ENCODE peak calls at places on chromosomes 3 and 15, in five cellular contexts. U is mesendoderm, M is astrocyte, Q is SK-N-SH, C is keratinocyte. L is an unnamed sample. For H3K36me3, the result is how much of the 10 kb centered on the place peaks cover.

GRCh38 chr3:172201136-172201989 is 162.0 kb downstream of the FNDC3B start:
- DNase-seq in M (peak), U (no peak), C (no peak), Q (peak), L (peak)

GRCh38 chr3:171028779-171029232 is 2.3 kb upstream of the SLC2A2 start:
- DNase-seq in M (peak), C (no peak), U (peak), Q (no peak), L (no peak)

GRCh38 chr3:195040773-195041520 is 230.0 kb downstream of the XXYLT1 start:
- DNase-seq in Q (no peak), C (no peak), M (no peak), U (peak), L (peak)

GRCh38 chr15:48868549-48868948 is 9.4 kb upstream of the EID1 start:
- DNase-seq in C (no peak), M (peak), Q (no peak), U (no peak), L (no peak)

GRCh38 chr15:101692799-101693198 is 31.5 kb downstream of the TARS3 start:
- DNase-seq in C (peak), Q (no peak), U (no peak), M (no peak), L (no peak)

GRCh38 chr3:136490646-136491405 is 240.7 kb downstream of the PCCB start:
- DNase-seq in Q (no peak), C (no peak), M (no peak), U (no peak), L (no peak)

GRCh38 chr15:59918994-59919951 is 84.8 kb upstream of the FOXB1 start:
- DNase-seq in Q (no peak), U (no peak), M (peak), C (peak), L (no peak)

GRCh38 chr15:75198560-75199346 is 2.9 kb upstream of the C15orf39 start:
- DNase-seq in U (peak), C (no peak), M (no peak), Q (no peak), L (no peak)

GRCh38 chr15:20351448-20351961 is 190.1 kb downstream of the GOLGA6L6 start:
- DNase-seq in M (no peak), C (no peak), Q (no peak), U (no peak), L (peak)

GRCh38 chr3:66405701-66406091 is 95.1 kb downstream of the LRIG1 start:
- DNase-seq in C (no peak), Q (no peak), M (peak), U (peak), L (no peak)

GRCh38 chr3:68945231-68945630 is 12.9 kb upstream of the TAFA4 start:
- DNase-seq in M (no peak), U (no peak), C (no peak), Q (no peak), L (no peak)

GRCh38 chr3:31116651-31117050 is 222.2 kb upstream of the GADL1 start:
- DNase-seq in U (no peak), M (peak), C (no peak), Q (no peak), L (no peak)

GRCh38 chr15:24848050-24848449 is 106.7 kb upstream of the SNRPN start:
- DNase-seq in U (peak), C (no peak), Q (peak), M (peak), L (no peak)

GRCh38 chr3:33658971-33659848 is 58.8 kb downstream of the CLASP2 start:
- DNase-seq in Q (peak), C (no peak), U (peak), M (peak), L (peak)

GRCh38 chr15:73972984-73973682 is 19.0 kb downstream of the STOML1 start:
- DNase-seq in U (peak), Q (peak), C (no peak), M (no peak), L (peak)

GRCh38 chr3:7800006-7800780 is 701.4 kb upstream of the LMCD1 start:
- DNase-seq in C (no peak), M (no peak), Q (peak), U (no peak), L (no peak)

GRCh38 chr15:79130535-79131130 is 40.1 kb upstream of the RASGRF1 start:
- DNase-seq in C (no peak), U (peak), M (no peak), Q (no peak), L (no peak)

GRCh38 chr15:77012868-77013267 is 17.9 kb downstream of the PSTPIP1 start:
- DNase-seq in M (no peak), C (no peak), Q (no peak), U (no peak), L (no peak)

GRCh38 chr3:25542571-25543039 is 114.5 kb downstream of the RARB start:
- DNase-seq in U (no peak), M (no peak), C (no peak), Q (no peak), L (no peak)

GRCh38 chr3:60803812-60804211 is 447.4 kb downstream of the FHIT start:
- DNase-seq in M (no peak), U (no peak), Q (no peak), C (no peak), L (no peak)

GRCh38 chr15:25391971-25392733 is 46.7 kb downstream of the UBE3A start:
- DNase-seq in M (peak), C (peak), Q (no peak), U (no peak), L (no peak)

GRCh38 chr3:180277036-180277435 is 240.3 kb upstream of the PEX5L start:
- DNase-seq in M (peak), U (no peak), Q (no peak), C (no peak), L (no peak)

GRCh38 chr3:38346584-38347410 is at the start of gene XYLB:
- DNase-seq in Q (peak), M (peak), C (no peak), U (peak), L (peak)

GRCh38 chr3:169825316-169825715 is 12.6 kb upstream of the LRRC34 start:
- DNase-seq in M (no peak), Q (no peak), C (no peak), U (no peak), L (no peak)

GRCh38 chr3:62919784-62920183 is 44.6 kb upstream of the CADPS start:
- DNase-seq in U (no peak), C (no peak), M (no peak), Q (no peak), L (no peak)

GRCh38 chr3:74001481-74001880 is 376.7 kb upstream of the PDZRN3 start:
- DNase-seq in Q (peak), M (no peak), C (no peak), U (no peak), L (no peak)

GRCh38 chr15:101458908-101459578 is 30.5 kb downstream of the PCSK6 start:
- DNase-seq in U (no peak), C (no peak), Q (no peak), M (no peak), L (peak)

GRCh38 chr3:109154989-109155388 is 18.5 kb downstream of the C3orf85 start:
- DNase-seq in Q (no peak), C (no peak), U (no peak), M (peak), L (no peak)

GRCh38 chr15:40593130-40593529 is 919 bp upstream of the KNL1 start:
- DNase-seq in M (no peak), Q (no peak), U (no peak), C (no peak), L (no peak)

GRCh38 chr15:68770206-68770605 is 50.5 kb downstream of the ANP32A start:
- DNase-seq in Q (no peak), M (no peak), C (no peak), U (no peak), L (no peak)

GRCh38 chr3:161221881-161222600 is 930 bp downstream of the NMD3 start:
- DNase-seq in U (peak), C (no peak), M (no peak), Q (peak), L (peak)

GRCh38 chr3:35659808-35660207 is 20.5 kb downstream of the ARPP21 start:
- DNase-seq in C (no peak), U (no peak), Q (no peak), M (no peak), L (no peak)
- H3K36me3 ChIP-seq in C (under half), U (under half), Q (under half), M (under half), L (under half)

DNA sequence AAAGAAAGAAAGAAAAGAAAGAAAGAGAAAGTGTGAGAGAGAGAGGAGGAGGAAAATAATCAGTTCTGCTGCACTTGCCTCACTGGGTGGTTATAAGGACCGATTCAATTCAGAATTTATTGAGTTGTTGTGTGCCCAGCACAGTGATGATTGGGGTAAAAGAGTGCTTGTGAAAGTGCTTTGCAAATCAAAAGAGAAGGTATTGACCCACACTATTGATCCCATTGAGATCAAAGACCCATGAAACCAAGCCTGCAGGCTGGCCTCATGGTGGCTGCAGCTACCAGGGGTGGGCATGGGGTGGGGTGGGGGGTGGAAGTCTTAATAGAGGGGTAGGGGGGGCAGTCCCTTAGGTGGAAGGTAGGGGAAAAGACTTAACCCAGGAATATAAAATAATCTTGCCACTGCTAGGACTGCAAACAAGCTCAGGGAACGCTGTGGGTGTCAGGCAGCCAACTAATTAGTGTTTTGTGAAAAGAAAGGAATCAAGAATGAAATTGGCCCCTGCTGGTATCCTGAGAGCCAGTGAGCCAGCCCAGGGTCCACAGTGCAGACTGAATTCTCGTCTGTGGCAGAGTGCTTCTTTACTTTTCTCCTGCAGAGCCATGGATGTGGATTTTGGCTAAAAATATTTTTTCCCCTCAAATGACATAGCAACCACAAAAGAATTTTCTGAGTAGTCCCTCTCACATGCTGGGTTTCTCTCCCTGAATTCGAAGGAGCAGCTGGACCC is 34.2 kb downstream of the CLEC3B start:
- DNase-seq in M (no peak), C (no peak), Q (no peak), U (no peak), L (no peak)
- H3K9ac ChIP-seq in M (peak), C (no peak), Q (no peak), U (no peak), L (no peak)

DNA sequence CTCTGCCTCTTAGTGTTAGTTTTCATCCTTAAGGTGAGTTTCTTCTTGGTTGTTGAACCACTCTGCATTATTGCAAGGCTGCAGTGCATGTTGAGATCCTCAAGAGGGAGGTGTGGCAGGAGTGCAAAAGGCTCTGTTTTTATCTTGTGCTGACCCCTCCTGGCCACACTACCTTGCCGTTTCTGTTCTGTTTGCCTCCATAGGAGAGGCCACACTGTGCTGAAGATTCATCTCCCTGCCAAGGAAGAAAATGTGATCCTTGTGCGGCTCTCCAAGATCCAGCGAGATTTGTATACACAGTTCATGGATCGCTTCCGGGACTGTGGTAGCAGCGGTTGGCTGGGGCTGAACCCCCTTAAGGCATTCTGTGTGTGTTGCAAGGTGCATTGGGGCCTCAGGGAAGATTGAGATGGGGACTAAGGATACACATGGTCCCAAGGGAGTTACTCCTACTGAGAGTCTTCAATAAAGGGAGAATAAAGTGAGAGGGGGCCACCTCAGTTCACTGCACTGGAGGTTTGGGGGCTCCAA is 33.0 kb upstream of the TEX264 start:
- DNase-seq in U (peak), M (peak), C (peak), Q (peak), L (no peak)
- H3K36me3 ChIP-seq in U (under half), M (half or more), C (under half), Q (half or more), L (half or more)

GRCh38 chr3:134372405-134373277 is 1.6 kb downstream of the AMOTL2 start:
- DNase-seq in M (no peak), Q (no peak), C (no peak), U (no peak), L (peak)
- H3K9ac ChIP-seq in M (peak), Q (peak), C (peak), U (peak), L (peak)

GRCh38 chr15:50997371-50998051 is 89.0 kb downstream of the AP4E1 start:
- DNase-seq in Q (no peak), M (no peak), C (no peak), U (no peak), L (no peak)

GRCh38 chr15:50996641-50997040 is 88.2 kb downstream of the AP4E1 start:
- DNase-seq in Q (no peak), M (peak), C (no peak), U (no peak), L (no peak)

DNA sequence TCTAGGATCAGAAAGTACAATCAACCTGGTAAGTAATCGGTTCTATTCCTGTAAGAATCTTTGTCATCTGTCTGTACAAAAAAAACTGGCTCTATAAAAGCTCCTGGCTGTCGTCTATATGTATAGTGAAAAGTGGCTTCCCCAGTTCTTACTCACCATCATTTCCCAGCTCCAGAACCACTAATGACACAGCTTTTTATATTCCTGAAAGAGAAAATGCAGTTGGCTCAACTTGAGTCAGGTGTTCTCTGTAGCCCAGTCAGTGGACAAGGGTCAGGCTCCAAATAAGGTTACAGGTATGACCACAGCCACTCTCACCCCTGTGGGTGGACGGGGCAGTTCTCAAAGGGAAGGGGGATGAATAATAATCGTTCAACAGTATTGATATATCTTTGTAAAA is 85.1 kb downstream of the AP4E1 start:
- DNase-seq in Q (no peak), M (peak), C (no peak), U (no peak), L (no peak)
- H3K36me3 ChIP-seq in Q (under half), M (under half), C (under half), U (under half), L (under half)

GRCh38 chr3:42185044-42185443 is 80.9 kb downstream of the CCK start:
- DNase-seq in U (no peak), C (no peak), M (peak), Q (no peak), L (no peak)
- H3K9ac ChIP-seq in U (no peak), C (no peak), M (peak), Q (no peak), L (no peak)

GRCh38 chr3:47732143-47732542 is 49.5 kb downstream of the SMARCC1 start:
- DNase-seq in M (no peak), C (no peak), Q (no peak), U (no peak), L (no peak)

DNA sequence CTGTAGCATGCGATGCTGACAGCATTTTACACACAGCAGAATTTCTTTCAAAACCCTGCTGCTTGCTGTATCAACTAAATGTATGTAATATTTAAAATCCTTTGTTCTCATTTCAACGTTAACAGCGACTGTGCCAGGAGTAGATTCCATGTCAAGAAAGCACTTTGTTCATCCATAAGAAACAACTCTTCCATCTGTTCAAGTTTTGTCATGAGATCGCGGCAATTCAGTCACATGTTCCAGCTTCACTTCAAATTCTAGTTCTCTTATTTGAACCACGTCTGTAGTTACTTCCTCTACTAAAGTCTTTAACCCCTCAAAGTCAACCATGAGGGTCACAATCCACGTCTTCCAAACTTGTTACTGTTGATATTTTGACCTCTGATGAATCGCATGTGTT is 50.6 kb downstream of the SMARCC1 start:
- DNase-seq in M (no peak), U (no peak), Q (no peak), C (no peak), L (no peak)
- H3K36me3 ChIP-seq in M (under half), U (under half), Q (under half), C (under half), L (under half)

DNA sequence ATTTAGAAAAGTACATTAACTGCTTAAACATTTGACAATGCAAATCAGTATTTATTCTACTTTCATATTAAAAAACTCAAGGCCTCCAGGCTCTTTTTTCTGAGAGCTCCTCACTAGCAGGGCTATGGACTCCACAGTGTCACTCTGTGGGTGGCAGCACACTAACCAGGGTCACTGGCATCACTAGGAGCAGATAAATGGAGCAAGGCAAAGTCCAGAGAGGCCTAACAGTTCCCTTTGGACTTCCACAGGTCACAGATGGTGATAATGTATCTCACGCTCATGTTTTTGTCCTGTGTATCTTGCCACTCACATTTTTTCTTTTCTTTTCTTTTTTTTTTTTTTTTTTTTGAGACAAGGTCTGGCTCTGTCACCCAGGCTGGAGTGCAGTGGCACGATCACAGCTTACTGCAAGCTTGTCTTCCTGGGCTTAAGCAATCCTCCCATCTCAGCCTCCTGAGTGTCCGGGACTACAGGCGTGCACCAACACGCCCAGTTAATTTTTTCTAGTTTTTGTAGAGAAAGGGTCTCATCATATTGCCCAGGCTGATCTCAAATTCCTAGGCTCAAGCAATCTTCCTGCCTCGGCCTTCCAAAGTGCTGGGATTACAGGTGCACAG is 7.8 kb downstream of the SPG21 start:
- DNase-seq in Q (no peak), C (no peak), M (no peak), U (no peak), L (no peak)
- H3K9ac ChIP-seq in Q (no peak), C (no peak), M (no peak), U (no peak), L (no peak)

GRCh38 chr3:12841085-12841969 is at the start of gene RPL32:
- DNase-seq in C (peak), Q (peak), U (peak), M (peak), L (peak)

GRCh38 chr3:12842469-12842868 is 1.1 kb upstream of the RPL32 start:
- DNase-seq in U (no peak), M (no peak), C (no peak), Q (no peak), L (no peak)

GRCh38 chr3:12841970-12842328 is 584 bp upstream of the RPL32 start:
- DNase-seq in U (no peak), Q (no peak), M (no peak), C (no peak), L (no peak)

GRCh38 chr3:12838179-12838965 is 3.0 kb downstream of the RPL32 start:
- DNase-seq in M (peak), Q (no peak), U (no peak), C (no peak), L (no peak)

DNA sequence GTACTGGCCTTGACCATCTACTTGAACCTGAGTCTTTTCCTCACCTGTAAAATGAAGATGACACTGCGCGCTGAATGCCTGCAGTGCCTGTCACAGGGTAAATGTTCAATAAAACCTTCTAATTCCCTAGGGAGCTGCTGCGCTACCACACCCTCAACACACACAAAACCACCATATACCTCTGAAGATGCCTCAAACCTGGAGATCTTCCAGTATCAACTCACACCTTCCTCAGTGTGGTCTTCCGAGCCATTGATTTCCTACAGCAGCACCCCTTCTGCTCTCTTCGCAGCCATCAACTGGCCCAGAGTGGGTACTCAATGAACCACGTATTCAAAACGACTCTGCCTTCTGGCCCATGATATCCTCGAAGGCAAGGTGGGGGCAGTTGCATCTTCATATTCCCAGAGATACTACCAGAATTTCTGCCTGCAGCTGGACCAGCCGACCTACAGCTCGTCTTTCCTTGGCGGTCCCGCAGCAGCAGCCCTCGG is 727 bp downstream of the RPL32 start:
- DNase-seq in C (no peak), Q (no peak), M (no peak), U (no peak), L (no peak)
- H3K36me3 ChIP-seq in C (under half), Q (under half), M (under half), U (under half), L (under half)